ENCODE peak calls at places on chromosomes 16 and 17, in four cellular contexts. X is stimulated activated naive CD4-positive, alpha-beta T cell; R is endothelial cell; D is bronchial epithelial cell. V is an unnamed sample.

GRCh38 chr17:76233588-76234353 is 6.5 kb downstream of the RNF157 start:
- DNase-seq in X (no peak), R (no peak), D (no peak), V (no peak)

GRCh38 chr17:44464037-44464436 is 39.2 kb downstream of the GPATCH8 start:
- DNase-seq in X (no peak), R (no peak), D (peak; percentile 27), V (no peak)

GRCh38 chr17:62064029-62064790 is 868 bp downstream of the MED13 start:
- DNase-seq in X (no peak), R (no peak), D (peak; percentile 70), V (no peak)

GRCh38 chr17:82930924-82931695 is 91.3 kb upstream of the ZNF750 start:
- DNase-seq in X (no peak), R (no peak), D (no peak), V (peak; percentile 4)

GRCh38 chr16:66020061-66020460 is 346.4 kb upstream of the CDH5 start:
- DNase-seq in X (no peak), R (no peak), D (peak; percentile 18), V (no peak)

GRCh38 chr17:81723651-81724209 is 11.6 kb downstream of the SLC25A10 start:
- DNase-seq in X (no peak), R (no peak), D (peak; percentile 49), V (no peak)

GRCh38 chr17:80937501-80938356 is 53.9 kb upstream of the CHMP6 start:
- DNase-seq in X (no peak), R (no peak), D (no peak), V (no peak)

GRCh38 chr16:88464447-88465318 is 11.6 kb downstream of the ZFPM1 start:
- DNase-seq in X (no peak), R (no peak), D (no peak), V (peak; percentile 82)

GRCh38 chr17:35578195-35578928 is at the start of gene PEX12:
- DNase-seq in X (peak; percentile 88), R (peak; percentile 60), D (peak; percentile 72), V (peak; percentile 85)

GRCh38 chr16:23699100-23699499 is 13.9 kb downstream of the ERN2 start:
- DNase-seq in X (no peak), R (no peak), D (peak; percentile 38), V (no peak)

GRCh38 chr17:50425682-50426471 is at the start of gene ACSF2:
- DNase-seq in X (peak; percentile 25), R (peak; percentile 65), D (no peak), V (peak; percentile 59)

GRCh38 chr16:17497648-17498047 is 26.9 kb upstream of the XYLT1 start:
- DNase-seq in X (no peak), R (no peak), D (no peak), V (no peak)

GRCh38 chr16:49754495-49755290 is 101.2 kb downstream of the ZNF423 start:
- DNase-seq in X (no peak), R (peak; percentile 56), D (peak; percentile 12), V (no peak)

GRCh38 chr16:65875362-65876199 is 490.9 kb upstream of the CDH5 start:
- DNase-seq in X (no peak), R (no peak), D (peak; percentile 16), V (peak; percentile 43)

GRCh38 chr16:57277586-57277985 is 6.9 kb downstream of the PLLP start:
- DNase-seq in X (peak; percentile 75), R (no peak), D (peak; percentile 97), V (no peak)

GRCh38 chr17:81337449-81337848 is 42.3 kb upstream of the SLC38A10 start:
- DNase-seq in X (no peak), R (no peak), D (no peak), V (peak; percentile 44)

GRCh38 chr17:2084129-2084765 is 29.3 kb downstream of the HIC1 start:
- DNase-seq in X (no peak), R (no peak), D (peak; percentile 44), V (peak; percentile 41)

GRCh38 chr17:5783269-5783668 is 199.0 kb upstream of the NLRP1 start:
- DNase-seq in X (no peak), R (no peak), D (no peak), V (no peak)

GRCh38 chr17:58084317-58084981 is 1.2 kb downstream of the DYNLL2 start:
- DNase-seq in X (peak; percentile 53), R (peak; percentile 13), D (peak; percentile 41), V (peak; percentile 28)

GRCh38 chr16:19567560-19567959 is 12.1 kb downstream of the VPS35L start:
- DNase-seq in X (no peak), R (no peak), D (no peak), V (no peak)

GRCh38 chr16:1052791-1053521 is 19.6 kb upstream of the SSTR5 start:
- DNase-seq in X (no peak), R (no peak), D (no peak), V (no peak)

V was measured in BE2C.